ENCODE peak calls at places on chromosome 22, in six cellular contexts. I is AML-193; H is EH; O is stimulated activated CD8-positive, alpha-beta memory T cell treated with anti-CD3 and anti-CD28 coated beads, Interleukin-15, amount 100 ng/mL, for 24 hours; C is occipital lobe; A is left ventricle myocardium inferior. P is an unnamed sample.

GRCh38 chr22:25702046-25702445 is 39.9 kb upstream of the MYO18B start:
- DNase-seq in I (peak), H (peak), O (no peak), C (no peak), A (no peak), P (peak)

GRCh38 chr22:39206491-39206890 is 38.3 kb downstream of the PDGFB start:
- DNase-seq in I (no peak), H (no peak), O (no peak), C (no peak), A (no peak), P (no peak)

GRCh38 chr22:29043906-29044575 is 17.6 kb downstream of the C22orf31 start:
- DNase-seq in I (no peak), H (peak), O (no peak), C (no peak), A (no peak), P (peak)

GRCh38 chr22:48021946-48022345 is 1259.5 kb downstream of the TBC1D22A start:
- DNase-seq in I (no peak), H (no peak), O (no peak), C (no peak), A (no peak), P (no peak)

GRCh38 chr22:20810645-20811044 is 36.7 kb downstream of the SERPIND1 start:
- DNase-seq in I (no peak), H (no peak), O (no peak), C (no peak), A (no peak), P (no peak)

GRCh38 chr22:42648368-42649260 is 578 bp downstream of the CYB5R3 start:
- DNase-seq in I (peak), H (peak), O (no peak), C (no peak), A (peak), P (peak)

GRCh38 chr22:35777335-35777975 is 59.8 kb downstream of the APOL5 start:
- DNase-seq in I (no peak), H (peak), O (no peak), C (no peak), A (no peak), P (peak)

GRCh38 chr22:37471721-37472417 is 14.3 kb downstream of the MFNG start:
- DNase-seq in I (no peak), H (no peak), O (no peak), C (no peak), A (no peak), P (no peak)

GRCh38 chr22:35315855-35316745 is 16.4 kb downstream of the TOM1 start:
- DNase-seq in I (no peak), H (no peak), O (no peak), C (no peak), A (peak), P (no peak)

GRCh38 chr22:46394622-46395021 is 59.1 kb downstream of the TRMU start:
- DNase-seq in I (no peak), H (no peak), O (no peak), C (no peak), A (no peak), P (no peak)

GRCh38 chr22:46363611-46364321 is 28.3 kb downstream of the TRMU start:
- DNase-seq in I (no peak), H (no peak), O (no peak), C (no peak), A (no peak), P (no peak)

P was measured in EL.